ENCODE peak calls at places on chromosome 13, in five cellular contexts. U is stimulated activated CD4-positive, alpha-beta T cell treated with anti-CD3 and anti-CD28 coated beads, Interleukin-1b, Interleukin-23, amount 100 ng/mL, for 1 hour; V is sigmoid colon; G is M059J; A is thyroid gland. P is an unnamed sample.
A peak's percentile ranks its signal among the peaks of the same experiment; 100 is the strongest.

GRCh38 chr13:26624572-26624971 is 67.1 kb downstream of the WASF3 start:
- DNase-seq in U (no peak), G (no peak), A (no peak), V (no peak), P (no peak)

GRCh38 chr13:42328672-42329071 is 56.7 kb downstream of the AKAP11 start:
- DNase-seq in U (no peak), A (no peak), G (no peak), V (no peak), P (no peak)

GRCh38 chr13:72805663-72806341 is 23.9 kb downstream of the PIBF1 start:
- DNase-seq in U (no peak), G (no peak), A (no peak), V (no peak), P (peak; percentile 83)

GRCh38 chr13:40800559-40800958 is 11.1 kb downstream of the SLC25A15 start:
- DNase-seq in U (no peak), V (no peak), A (no peak), G (no peak), P (no peak)

GRCh38 chr13:68190826-68191225 is 960.7 kb upstream of the PCDH9 start:
- DNase-seq in G (peak; percentile 0), A (no peak), V (no peak), U (no peak), P (peak; percentile 15)

GRCh38 chr13:90272356-90272755 is 1075.1 kb upstream of the MIR17HG start:
- DNase-seq in A (no peak), U (no peak), V (no peak), G (peak; percentile 76), P (no peak)

GRCh38 chr13:114106991-114107685 is 25.3 kb downstream of the RASA3 start:
- DNase-seq in U (no peak), G (no peak), A (no peak), V (peak; percentile 65), P (no peak)

GRCh38 chr13:80462567-80462966 is 121.6 kb upstream of the SPRY2 start:
- DNase-seq in U (no peak), G (no peak), V (no peak), A (no peak), P (no peak)

GRCh38 chr13:86838411-86839120 is 832.6 kb upstream of the SLITRK5 start:
- DNase-seq in A (no peak), U (no peak), G (no peak), V (no peak), P (no peak)

GRCh38 chr13:51241720-51242119 is 19.5 kb downstream of the FAM124A start:
- DNase-seq in V (peak; percentile 91), G (no peak), A (no peak), U (no peak), P (peak; percentile 92)

GRCh38 chr13:19864339-19865309 is 1.2 kb upstream of the ZMYM5 start:
- DNase-seq in A (peak; percentile 58), U (peak; percentile 41), G (peak; percentile 64), V (peak; percentile 83), P (peak; percentile 87)

GRCh38 chr13:99398916-99399622 is 91.9 kb upstream of the GPR183 start:
- DNase-seq in A (no peak), V (no peak), G (no peak), U (no peak), P (no peak)

GRCh38 chr13:94641432-94641941 is 39.8 kb downstream of the GPR180 start:
- DNase-seq in U (no peak), V (no peak), G (peak; percentile 58), A (no peak), P (no peak)

GRCh38 chr13:40670307-40670706 is 3.9 kb upstream of the FOXO1 start:
- DNase-seq in A (no peak), V (no peak), G (no peak), U (no peak), P (no peak)

GRCh38 chr13:110454227-110454859 is 107.2 kb downstream of the RAB20 start:
- DNase-seq in A (no peak), U (no peak), G (no peak), V (peak; percentile 70), P (no peak)

GRCh38 chr13:72694314-72694713 is 33.1 kb downstream of the MZT1 start:
- DNase-seq in A (no peak), V (no peak), G (no peak), U (no peak), P (no peak)

GRCh38 chr13:72851678-72852014 is 69.7 kb downstream of the PIBF1 start:
- DNase-seq in V (no peak), U (no peak), A (no peak), G (no peak), P (peak; percentile 4)

GRCh38 chr13:40341501-40341900 is 324.9 kb downstream of the FOXO1 start:
- DNase-seq in V (no peak), G (no peak), A (no peak), U (no peak), P (no peak)

GRCh38 chr13:47277774-47278173 is 380.9 kb upstream of the HTR2A start:
- DNase-seq in V (no peak), G (no peak), U (no peak), A (peak; percentile 3), P (peak; percentile 32)

GRCh38 chr13:72469932-72470331 is 257.5 kb downstream of the MZT1 start:
- DNase-seq in A (no peak), U (no peak), V (no peak), G (no peak), P (no peak)

P was measured in NB4.